ENCODE peak calls at places on chromosome 14, in seven cellular contexts. W is AG10803, X is foreskin fibroblast, Z is MM.1S, L is GM12865, Y is left ventricle myocardium inferior, U is astrocyte of the spinal cord. M is an unnamed sample.

GRCh38 chr14:43786066-43786762 is 720.9 kb downstream of the FSCB start:
- DNase-seq in W (no peak), X (no peak), Z (no peak), L (no peak), Y (peak), U (no peak), M (no peak)

GRCh38 chr14:101171650-101172049 is 268.1 kb upstream of the RTL1 start:
- DNase-seq in W (no peak), X (no peak), Z (no peak), L (no peak), Y (no peak), U (no peak), M (no peak)

GRCh38 chr14:103031956-103032355 is 25.4 kb downstream of the CDC42BPB start:
- DNase-seq in W (peak), X (no peak), Z (no peak), L (no peak), Y (no peak), U (no peak), M (no peak)

GRCh38 chr14:32468955-32469354 is 139.9 kb downstream of the AKAP6 start:
- DNase-seq in W (peak), X (peak), Z (no peak), L (no peak), Y (no peak), U (peak), M (no peak)

GRCh38 chr14:99774526-99775307 is 18.5 kb upstream of the EML1 start:
- DNase-seq in W (peak), X (no peak), Z (no peak), L (no peak), Y (peak), U (peak), M (no peak)

GRCh38 chr14:106518054-106518943 is 991.9 kb downstream of the TMEM121 start:
- DNase-seq in W (no peak), X (no peak), Z (peak), L (peak), Y (peak), U (no peak), M (peak)

GRCh38 chr14:59944909-59945308 is 25.0 kb downstream of the LRRC9 start:
- DNase-seq in W (no peak), X (no peak), Z (no peak), L (no peak), Y (no peak), U (no peak), M (no peak)

GRCh38 chr14:83473416-83473815 is 1939.8 kb upstream of the SEL1L start:
- DNase-seq in W (peak), X (no peak), Z (no peak), L (no peak), Y (no peak), U (no peak), M (no peak)

GRCh38 chr14:61752626-61753025 is 9.6 kb upstream of the SNAPC1 start:
- DNase-seq in W (no peak), X (no peak), Z (no peak), L (peak), Y (no peak), U (peak), M (peak)
- TF ChIP-seq CTCF in W (no peak), X (no peak), Z (no peak), L (no peak), Y (no peak), U (no peak), M (no peak)

GRCh38 chr14:93905623-93906022 is 21.5 kb upstream of the FAM181A start:
- DNase-seq in W (no peak), X (no peak), Z (no peak), L (no peak), Y (no peak), U (no peak), M (no peak)

GRCh38 chr14:93906341-93907329 is 20.5 kb upstream of the FAM181A start:
- DNase-seq in W (peak), X (no peak), Z (peak), L (peak), Y (no peak), U (peak), M (peak)

GRCh38 chr14:93902619-93903307 is 24.4 kb upstream of the FAM181A start:
- DNase-seq in W (no peak), X (no peak), Z (no peak), L (no peak), Y (no peak), U (no peak), M (no peak)

GRCh38 chr14:93901813-93902212 is 25.3 kb upstream of the FAM181A start:
- DNase-seq in W (no peak), X (no peak), Z (no peak), L (no peak), Y (no peak), U (no peak), M (no peak)

DNA sequence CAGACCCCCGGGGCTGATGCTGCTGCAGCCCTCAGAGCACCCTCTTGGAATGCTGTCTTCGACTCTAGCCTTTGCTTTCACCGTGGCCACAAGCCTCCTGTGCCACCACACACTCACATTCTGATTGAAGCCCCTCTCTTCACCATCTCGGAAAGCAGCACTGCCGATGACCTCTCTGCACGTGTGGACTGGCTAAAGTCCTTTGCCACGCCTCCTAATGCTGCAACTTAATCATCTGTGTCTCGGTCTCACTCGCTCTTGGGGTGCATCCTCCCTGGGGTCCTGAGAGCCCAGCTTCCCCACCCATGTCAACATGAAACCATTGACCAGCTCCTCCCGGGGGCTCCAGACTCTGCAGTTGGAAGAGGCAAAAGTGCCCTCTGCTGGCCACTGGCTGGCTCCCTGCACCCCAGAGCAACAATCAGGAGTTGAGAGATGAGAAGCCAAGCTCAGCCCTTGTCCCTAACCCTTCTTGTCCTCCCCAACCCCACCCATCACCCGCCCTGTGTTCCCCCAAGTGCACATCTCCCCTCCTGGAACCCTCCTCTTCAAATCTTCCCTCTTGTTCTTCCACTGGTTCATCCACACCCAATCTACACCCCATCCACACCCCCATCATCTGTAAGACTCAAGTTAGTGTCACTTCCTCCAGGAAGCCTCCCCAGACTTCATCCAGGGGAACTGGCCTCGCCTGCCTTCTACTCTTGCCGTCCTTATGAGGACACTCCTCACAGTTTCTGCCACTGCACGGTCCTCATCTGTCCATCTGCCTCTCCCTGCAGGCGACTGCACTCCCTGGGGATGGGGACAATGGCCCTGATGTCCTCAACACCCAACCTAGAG is 23.6 kb upstream of the FAM181A start:
- DNase-seq in W (no peak), X (no peak), Z (no peak), L (no peak), Y (no peak), U (no peak), M (no peak)
- TF ChIP-seq CTCF in W (peak), X (peak), Z (peak), L (peak), Y (peak), U (peak), M (no peak)

GRCh38 chr14:73778736-73779135 is 64.6 kb upstream of the PNMA1 start:
- DNase-seq in W (no peak), X (no peak), Z (no peak), L (no peak), Y (no peak), U (no peak), M (no peak)

GRCh38 chr14:73775339-73776193 is 61.4 kb upstream of the PNMA1 start:
- DNase-seq in W (no peak), X (no peak), Z (no peak), L (no peak), Y (no peak), U (no peak), M (no peak)

GRCh38 chr14:73776194-73776537 is 62.0 kb upstream of the PNMA1 start:
- DNase-seq in W (peak), X (no peak), Z (no peak), L (no peak), Y (no peak), U (no peak), M (no peak)

GRCh38 chr14:73774671-73775070 is 60.5 kb upstream of the PNMA1 start:
- DNase-seq in W (no peak), X (no peak), Z (no peak), L (no peak), Y (no peak), U (no peak), M (no peak)

GRCh38 chr14:73777420-73777819 is 63.2 kb upstream of the PNMA1 start:
- DNase-seq in W (no peak), X (no peak), Z (no peak), L (peak), Y (no peak), U (no peak), M (no peak)
- TF ChIP-seq CTCF in W (no peak), X (no peak), Z (peak), L (peak), Y (peak), U (no peak), M (no peak)

GRCh38 chr14:104371917-104372316 is 207.6 kb upstream of the C14orf180 start:
- DNase-seq in W (no peak), X (no peak), Z (no peak), L (no peak), Y (no peak), U (no peak), M (no peak)

GRCh38 chr14:104369208-104369607 is 210.4 kb upstream of the C14orf180 start:
- DNase-seq in W (no peak), X (no peak), Z (no peak), L (no peak), Y (no peak), U (no peak), M (no peak)

GRCh38 chr14:104368751-104369100 is 210.8 kb upstream of the C14orf180 start:
- DNase-seq in W (no peak), X (no peak), Z (no peak), L (no peak), Y (no peak), U (no peak), M (no peak)

GRCh38 chr14:104371031-104371430 is 208.5 kb upstream of the C14orf180 start:
- DNase-seq in W (no peak), X (no peak), Z (no peak), L (no peak), Y (no peak), U (no peak), M (no peak)

GRCh38 chr14:104370256-104370870 is 209.2 kb upstream of the C14orf180 start:
- DNase-seq in W (no peak), X (no peak), Z (no peak), L (no peak), Y (no peak), U (no peak), M (no peak)
- TF ChIP-seq CTCF in W (no peak), X (no peak), Z (no peak), L (peak), Y (peak), U (no peak), M (no peak)

GRCh38 chr14:61106627-61107147 is 125.6 kb downstream of the SLC38A6 start:
- DNase-seq in W (no peak), X (no peak), Z (no peak), L (peak), Y (no peak), U (no peak), M (no peak)
- TF ChIP-seq CTCF in W (peak), X (peak), Z (no peak), L (peak), Y (no peak), U (peak), M (no peak)

DNA sequence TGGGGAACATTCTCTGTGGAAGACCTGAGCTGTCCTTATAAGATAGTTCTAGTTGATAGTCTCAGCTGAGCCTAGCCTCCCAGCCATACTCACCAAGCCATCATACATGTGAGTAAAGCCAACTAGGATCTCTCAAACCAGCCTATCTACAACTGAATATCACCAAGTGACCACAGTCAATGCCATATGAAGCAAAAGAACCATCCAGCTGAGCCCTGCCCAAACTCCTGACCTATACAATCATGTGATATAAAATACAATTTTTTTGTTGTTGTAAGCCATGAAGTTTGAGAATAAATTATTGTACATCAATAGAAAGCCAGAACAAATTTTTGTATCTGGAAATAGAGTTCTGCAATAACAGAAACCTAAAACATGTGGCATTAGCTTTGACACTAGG is 118.3 kb downstream of the SLC25A21 start:
- DNase-seq in W (no peak), X (no peak), Z (no peak), L (no peak), Y (no peak), U (no peak), M (no peak)
- TF ChIP-seq CTCF in W (no peak), X (no peak), Z (no peak), L (no peak), Y (no peak), U (no peak), M (no peak)